ENCODE peak calls at places on chromosomes 13 and 19, in six cellular contexts. One of them, this sample, is unnamed.

GRCh38 chr19:15652559-15653278 is 12.0 kb downstream of the CYP4F3 start:
- DNase-seq in IMR-90: no peak
- DNase-seq in left ventricle myocardium inferior: no peak
- DNase-seq in spleen: no peak
- DNase-seq in CD4-positive, alpha-beta memory T cell: no peak
- DNase-seq in OCI-LY7: no peak
- DNase-seq in this sample: no peak

GRCh38 chr13:73103238-73103637 is 44.4 kb downstream of the KLF5 start:
- DNase-seq in OCI-LY7: no peak
- DNase-seq in CD4-positive, alpha-beta memory T cell: no peak
- DNase-seq in IMR-90: no peak
- DNase-seq in left ventricle myocardium inferior: no peak
- DNase-seq in spleen: no peak
- DNase-seq in this sample: no peak

GRCh38 chr13:30832845-30833332 is 73.2 kb upstream of the MEDAG start:
- DNase-seq in IMR-90: no peak
- DNase-seq in left ventricle myocardium inferior: peak
- DNase-seq in OCI-LY7: no peak
- DNase-seq in spleen: no peak
- DNase-seq in CD4-positive, alpha-beta memory T cell: no peak
- DNase-seq in this sample: no peak

GRCh38 chr19:12666305-12667048 is at the start of the genes MAN2B1 and WDR83:
- DNase-seq in CD4-positive, alpha-beta memory T cell: peak
- DNase-seq in OCI-LY7: peak
- DNase-seq in spleen: peak
- DNase-seq in left ventricle myocardium inferior: peak
- DNase-seq in IMR-90: peak
- DNase-seq in this sample: peak

GRCh38 chr19:5130371-5131030 is 161.6 kb downstream of the KDM4B start:
- DNase-seq in IMR-90: no peak
- DNase-seq in OCI-LY7: peak
- DNase-seq in spleen: peak
- DNase-seq in left ventricle myocardium inferior: no peak
- DNase-seq in CD4-positive, alpha-beta memory T cell: peak
- DNase-seq in this sample: peak

GRCh38 chr13:51929699-51930098 is 67.9 kb downstream of the CCDC70 start:
- DNase-seq in CD4-positive, alpha-beta memory T cell: no peak
- DNase-seq in spleen: no peak
- DNase-seq in OCI-LY7: no peak
- DNase-seq in IMR-90: no peak
- DNase-seq in left ventricle myocardium inferior: no peak
- DNase-seq in this sample: no peak

GRCh38 chr19:16461630-16462051 is 10.1 kb downstream of the EPS15L1 start:
- DNase-seq in OCI-LY7: no peak
- DNase-seq in IMR-90: no peak
- DNase-seq in spleen: no peak
- DNase-seq in CD4-positive, alpha-beta memory T cell: no peak
- DNase-seq in left ventricle myocardium inferior: peak
- DNase-seq in this sample: no peak

GRCh38 chr19:19627716-19628498 is at the start of gene LPAR2:
- DNase-seq in spleen: peak
- DNase-seq in left ventricle myocardium inferior: no peak
- DNase-seq in OCI-LY7: peak
- DNase-seq in CD4-positive, alpha-beta memory T cell: peak
- DNase-seq in IMR-90: no peak
- DNase-seq in this sample: peak

GRCh38 chr13:34143637-34144036 is 325.7 kb downstream of the RFC3 start:
- DNase-seq in OCI-LY7: no peak
- DNase-seq in left ventricle myocardium inferior: no peak
- DNase-seq in CD4-positive, alpha-beta memory T cell: no peak
- DNase-seq in spleen: no peak
- DNase-seq in IMR-90: no peak
- DNase-seq in this sample: no peak

GRCh38 chr19:17448190-17448967 is at the start of gene TMEM221:
- DNase-seq in left ventricle myocardium inferior: peak
- DNase-seq in IMR-90: no peak
- DNase-seq in spleen: peak
- DNase-seq in CD4-positive, alpha-beta memory T cell: peak
- DNase-seq in OCI-LY7: peak
- DNase-seq in this sample: peak

GRCh38 chr19:29567366-29567915 is 38.6 kb upstream of the POP4 start:
- DNase-seq in spleen: no peak
- DNase-seq in OCI-LY7: no peak
- DNase-seq in CD4-positive, alpha-beta memory T cell: no peak
- DNase-seq in left ventricle myocardium inferior: no peak
- DNase-seq in IMR-90: no peak
- DNase-seq in this sample: no peak

GRCh38 chr13:66513728-66514127 is 716.4 kb downstream of the PCDH9 start:
- DNase-seq in spleen: no peak
- DNase-seq in OCI-LY7: no peak
- DNase-seq in left ventricle myocardium inferior: no peak
- DNase-seq in IMR-90: peak
- DNase-seq in CD4-positive, alpha-beta memory T cell: no peak
- DNase-seq in this sample: no peak

GRCh38 chr19:5156231-5156986 is 184.2 kb downstream of the PTPRS start:
- DNase-seq in left ventricle myocardium inferior: no peak
- DNase-seq in OCI-LY7: no peak
- DNase-seq in CD4-positive, alpha-beta memory T cell: no peak
- DNase-seq in spleen: peak
- DNase-seq in IMR-90: no peak
- DNase-seq in this sample: no peak

GRCh38 chr13:95199896-95200295 is 101.4 kb downstream of the ABCC4 start:
- DNase-seq in spleen: no peak
- DNase-seq in OCI-LY7: no peak
- DNase-seq in left ventricle myocardium inferior: no peak
- DNase-seq in CD4-positive, alpha-beta memory T cell: no peak
- DNase-seq in IMR-90: no peak
- DNase-seq in this sample: no peak

GRCh38 chr13:49388256-49388655 is 55.6 kb downstream of the CAB39L start:
- DNase-seq in left ventricle myocardium inferior: no peak
- DNase-seq in IMR-90: peak
- DNase-seq in CD4-positive, alpha-beta memory T cell: no peak
- DNase-seq in spleen: no peak
- DNase-seq in OCI-LY7: no peak
- DNase-seq in this sample: no peak

GRCh38 chr13:102147353-102147752 is 254.5 kb downstream of the FGF14 start:
- DNase-seq in left ventricle myocardium inferior: no peak
- DNase-seq in IMR-90: no peak
- DNase-seq in OCI-LY7: no peak
- DNase-seq in CD4-positive, alpha-beta memory T cell: no peak
- DNase-seq in spleen: no peak
- DNase-seq in this sample: no peak

GRCh38 chr19:33374406-33374703 is 846 bp downstream of the CEBPG start:
- DNase-seq in IMR-90: peak
- DNase-seq in left ventricle myocardium inferior: no peak
- DNase-seq in spleen: no peak
- DNase-seq in OCI-LY7: peak
- DNase-seq in CD4-positive, alpha-beta memory T cell: no peak
- DNase-seq in this sample: no peak

GRCh38 chr19:46147791-46148288 is at the start of gene IGFL2:
- DNase-seq in left ventricle myocardium inferior: no peak
- DNase-seq in CD4-positive, alpha-beta memory T cell: no peak
- DNase-seq in IMR-90: no peak
- DNase-seq in OCI-LY7: no peak
- DNase-seq in spleen: no peak
- DNase-seq in this sample: no peak

GRCh38 chr19:5826531-5827341 is 12.8 kb downstream of the FUT6 start:
- DNase-seq in OCI-LY7: peak
- DNase-seq in CD4-positive, alpha-beta memory T cell: peak
- DNase-seq in IMR-90: no peak
- DNase-seq in left ventricle myocardium inferior: peak
- DNase-seq in spleen: peak
- DNase-seq in this sample: no peak

GRCh38 chr13:19713186-19713965 is 69.4 kb downstream of the PSPC1 start:
- DNase-seq in spleen: no peak
- DNase-seq in OCI-LY7: no peak
- DNase-seq in CD4-positive, alpha-beta memory T cell: no peak
- DNase-seq in left ventricle myocardium inferior: no peak
- DNase-seq in IMR-90: peak
- DNase-seq in this sample: no peak

GRCh38 chr19:2253106-2254051 is 2.8 kb downstream of the JSRP1 start:
- DNase-seq in OCI-LY7: peak
- DNase-seq in CD4-positive, alpha-beta memory T cell: peak
- DNase-seq in left ventricle myocardium inferior: no peak
- DNase-seq in spleen: peak
- DNase-seq in IMR-90: no peak
- DNase-seq in this sample: peak

GRCh38 chr19:2259331-2259730 is 3.1 kb upstream of the JSRP1 start:
- DNase-seq in OCI-LY7: no peak
- DNase-seq in left ventricle myocardium inferior: no peak
- DNase-seq in CD4-positive, alpha-beta memory T cell: no peak
- DNase-seq in IMR-90: peak
- DNase-seq in spleen: no peak
- DNase-seq in this sample: no peak

GRCh38 chr19:2254052-2254872 is 2.0 kb downstream of the JSRP1 start:
- DNase-seq in OCI-LY7: no peak
- DNase-seq in CD4-positive, alpha-beta memory T cell: no peak
- DNase-seq in IMR-90: peak
- DNase-seq in left ventricle myocardium inferior: no peak
- DNase-seq in spleen: no peak
- DNase-seq in this sample: no peak

GRCh38 chr19:2255112-2255845 is 938 bp downstream of the JSRP1 start:
- DNase-seq in IMR-90: no peak
- DNase-seq in spleen: no peak
- DNase-seq in OCI-LY7: no peak
- DNase-seq in CD4-positive, alpha-beta memory T cell: no peak
- DNase-seq in left ventricle myocardium inferior: no peak
- DNase-seq in this sample: no peak

DNA sequence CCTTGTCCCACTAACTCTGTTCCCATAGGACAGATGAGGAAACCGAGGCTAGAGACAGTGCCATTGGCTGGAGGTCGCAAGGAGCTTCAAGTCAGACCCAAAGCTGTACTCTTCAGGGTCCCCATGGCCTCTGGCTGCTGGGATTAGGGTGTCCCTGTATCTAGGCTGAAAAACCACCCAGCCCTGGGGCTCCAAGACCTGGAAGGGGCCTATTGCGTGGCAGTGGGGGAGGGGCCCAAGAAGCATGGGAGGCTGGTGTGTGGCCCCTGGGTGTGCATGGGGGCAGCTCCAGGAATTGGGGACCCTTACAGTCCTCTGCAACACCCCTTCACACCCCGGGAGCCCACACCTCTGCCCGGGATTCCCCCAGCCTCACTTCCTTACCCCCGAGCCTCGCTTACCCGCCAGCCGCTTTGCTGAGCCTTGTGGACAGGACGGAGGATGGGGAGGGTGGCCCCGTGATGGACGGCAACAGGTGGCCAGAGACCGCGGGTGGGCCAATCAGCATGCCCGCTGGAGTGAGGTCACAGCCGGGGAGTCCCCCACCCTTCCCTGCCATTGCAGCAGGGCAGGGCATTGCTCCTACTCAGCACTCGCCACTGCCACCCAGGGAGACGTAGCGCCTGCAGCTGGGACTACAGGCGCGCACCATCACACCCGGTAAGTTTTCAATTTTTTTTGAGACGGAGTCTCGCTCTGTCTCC is at the start of gene JSRP1:
- DNase-seq in CD4-positive, alpha-beta memory T cell: peak
- DNase-seq in left ventricle myocardium inferior: no peak
- DNase-seq in IMR-90: no peak
- DNase-seq in spleen: no peak
- DNase-seq in OCI-LY7: peak
- DNase-seq in this sample: no peak
- H3K27ac ChIP-seq in CD4-positive, alpha-beta memory T cell: no peak
- H3K27ac ChIP-seq in left ventricle myocardium inferior: no peak
- H3K27ac ChIP-seq in IMR-90: no peak
- H3K27ac ChIP-seq in spleen: peak
- H3K27ac ChIP-seq in OCI-LY7: peak
- H3K27ac ChIP-seq in this sample: no peak

DNA sequence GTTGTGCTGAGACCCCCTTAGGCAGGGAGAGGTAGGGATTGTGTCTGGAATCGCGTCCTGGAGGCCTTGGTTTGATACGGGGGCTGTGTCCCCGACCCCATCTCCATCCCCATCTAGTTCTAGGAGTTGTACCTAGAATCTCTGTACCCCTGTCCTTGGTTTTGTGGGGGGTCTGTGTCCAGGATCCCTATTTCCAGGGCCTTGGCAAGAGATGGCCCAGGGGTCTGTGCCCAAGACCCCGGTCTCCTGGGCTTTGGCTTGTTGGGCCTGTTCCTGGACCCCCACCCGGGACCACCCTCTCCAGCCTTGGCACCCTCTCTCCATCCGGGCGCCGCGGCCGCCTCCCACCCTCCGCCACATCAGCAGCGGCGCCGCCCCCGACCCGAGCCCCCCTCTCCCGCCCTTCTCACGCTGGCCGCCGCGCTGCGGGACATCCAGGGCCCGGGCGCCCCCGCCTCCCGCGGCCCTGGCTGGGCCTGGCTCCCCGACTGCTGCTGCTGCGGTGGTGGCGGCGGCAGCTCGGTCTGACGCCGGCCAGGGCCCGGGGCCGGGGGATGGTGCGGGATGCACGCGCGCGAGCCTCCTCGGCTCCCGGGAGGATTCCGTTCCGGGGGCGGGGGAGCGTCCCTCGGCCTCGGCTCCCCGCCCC is at the start of gene NUMBL:
- DNase-seq in IMR-90: no peak
- DNase-seq in spleen: no peak
- DNase-seq in left ventricle myocardium inferior: peak
- DNase-seq in CD4-positive, alpha-beta memory T cell: no peak
- DNase-seq in OCI-LY7: no peak
- DNase-seq in this sample: no peak
- H3K27ac ChIP-seq in IMR-90: peak
- H3K27ac ChIP-seq in spleen: peak
- H3K27ac ChIP-seq in left ventricle myocardium inferior: peak
- H3K27ac ChIP-seq in CD4-positive, alpha-beta memory T cell: peak
- H3K27ac ChIP-seq in OCI-LY7: peak
- H3K27ac ChIP-seq in this sample: peak

GRCh38 chr19:41877490-41877876 is 404 bp downstream of the CD79A start:
- DNase-seq in CD4-positive, alpha-beta memory T cell: peak
- DNase-seq in left ventricle myocardium inferior: no peak
- DNase-seq in IMR-90: no peak
- DNase-seq in OCI-LY7: peak
- DNase-seq in spleen: peak
- DNase-seq in this sample: no peak

GRCh38 chr19:41880329-41880708 is 2.7 kb upstream of the ARHGEF1 start:
- DNase-seq in OCI-LY7: no peak
- DNase-seq in CD4-positive, alpha-beta memory T cell: no peak
- DNase-seq in spleen: no peak
- DNase-seq in IMR-90: no peak
- DNase-seq in left ventricle myocardium inferior: no peak
- DNase-seq in this sample: no peak

GRCh38 chr19:41879080-41879479 is 2.0 kb downstream of the CD79A start:
- DNase-seq in IMR-90: no peak
- DNase-seq in OCI-LY7: no peak
- DNase-seq in CD4-positive, alpha-beta memory T cell: peak
- DNase-seq in spleen: no peak
- DNase-seq in left ventricle myocardium inferior: no peak
- DNase-seq in this sample: no peak

GRCh38 chr19:41877916-41878905 is 1.1 kb downstream of the CD79A start:
- DNase-seq in left ventricle myocardium inferior: no peak
- DNase-seq in spleen: no peak
- DNase-seq in IMR-90: no peak
- DNase-seq in CD4-positive, alpha-beta memory T cell: peak
- DNase-seq in OCI-LY7: no peak
- DNase-seq in this sample: no peak

GRCh38 chr19:41879670-41880328 is 2.7 kb downstream of the CD79A start:
- DNase-seq in OCI-LY7: no peak
- DNase-seq in spleen: no peak
- DNase-seq in IMR-90: no peak
- DNase-seq in left ventricle myocardium inferior: no peak
- DNase-seq in CD4-positive, alpha-beta memory T cell: peak
- DNase-seq in this sample: no peak
- H3K27ac ChIP-seq in OCI-LY7: peak
- H3K27ac ChIP-seq in spleen: no peak
- H3K27ac ChIP-seq in IMR-90: no peak
- H3K27ac ChIP-seq in left ventricle myocardium inferior: no peak
- H3K27ac ChIP-seq in CD4-positive, alpha-beta memory T cell: peak
- H3K27ac ChIP-seq in this sample: peak

GRCh38 chr13:47027797-47028437 is 131.1 kb upstream of the HTR2A start:
- DNase-seq in left ventricle myocardium inferior: no peak
- DNase-seq in spleen: no peak
- DNase-seq in OCI-LY7: no peak
- DNase-seq in CD4-positive, alpha-beta memory T cell: no peak
- DNase-seq in IMR-90: no peak
- DNase-seq in this sample: no peak
- H3K27ac ChIP-seq in left ventricle myocardium inferior: no peak
- H3K27ac ChIP-seq in spleen: no peak
- H3K27ac ChIP-seq in OCI-LY7: no peak
- H3K27ac ChIP-seq in CD4-positive, alpha-beta memory T cell: no peak
- H3K27ac ChIP-seq in IMR-90: no peak
- H3K27ac ChIP-seq in this sample: no peak